ENCODE peak calls at places on chromosomes 4 and X, in eight cellular contexts. One of them, this sample, is unnamed.

GRCh38 chrX:16466640-16467432 is 183.1 kb upstream of the S100G start:
- DNase-seq in AG20443: peak
- DNase-seq in left colon: no peak
- DNase-seq in transverse colon: no peak
- DNase-seq in T-cell: no peak
- DNase-seq in suprapubic skin: no peak
- DNase-seq in DMS153: no peak
- DNase-seq in HEK293T: no peak
- DNase-seq in this sample: no peak

GRCh38 chr4:1668488-1668840 is 15.6 kb downstream of the FAM53A start:
- DNase-seq in AG20443: no peak
- DNase-seq in HEK293T: no peak
- DNase-seq in left colon: no peak
- DNase-seq in T-cell: no peak
- DNase-seq in transverse colon: no peak
- DNase-seq in suprapubic skin: no peak
- DNase-seq in DMS153: no peak
- DNase-seq in this sample: no peak

GRCh38 chr4:92334716-92335350 is 31.1 kb downstream of the GRID2 start:
- DNase-seq in DMS153: no peak
- DNase-seq in HEK293T: no peak
- DNase-seq in left colon: no peak
- DNase-seq in transverse colon: no peak
- DNase-seq in suprapubic skin: no peak
- DNase-seq in T-cell: no peak
- DNase-seq in AG20443: no peak
- DNase-seq in this sample: no peak

GRCh38 chrX:57771689-57772088 is 91.6 kb upstream of the NLRP2B start:
- DNase-seq in T-cell: no peak
- DNase-seq in transverse colon: no peak
- DNase-seq in left colon: no peak
- DNase-seq in HEK293T: no peak
- DNase-seq in DMS153: no peak
- DNase-seq in suprapubic skin: no peak
- DNase-seq in AG20443: no peak
- DNase-seq in this sample: no peak

GRCh38 chr4:126895988-126896570 is 736.7 kb upstream of the INTU start:
- DNase-seq in left colon: no peak
- DNase-seq in transverse colon: no peak
- DNase-seq in suprapubic skin: no peak
- DNase-seq in AG20443: no peak
- DNase-seq in T-cell: no peak
- DNase-seq in DMS153: no peak
- DNase-seq in HEK293T: no peak
- DNase-seq in this sample: no peak

GRCh38 chrX:67724359-67725110 is 180.7 kb downstream of the AR start:
- DNase-seq in left colon: no peak
- DNase-seq in HEK293T: no peak
- DNase-seq in DMS153: no peak
- DNase-seq in suprapubic skin: no peak
- DNase-seq in transverse colon: no peak
- DNase-seq in AG20443: no peak
- DNase-seq in T-cell: no peak
- DNase-seq in this sample: no peak

GRCh38 chr4:158998624-158999023 is 104.3 kb upstream of the RAPGEF2 start:
- DNase-seq in T-cell: no peak
- DNase-seq in suprapubic skin: no peak
- DNase-seq in HEK293T: peak
- DNase-seq in DMS153: peak
- DNase-seq in transverse colon: peak
- DNase-seq in left colon: peak
- DNase-seq in AG20443: peak
- DNase-seq in this sample: no peak

GRCh38 chrX:46903458-46904242 is 8.6 kb upstream of the JADE3 start:
- DNase-seq in HEK293T: peak
- DNase-seq in left colon: peak
- DNase-seq in suprapubic skin: peak
- DNase-seq in T-cell: peak
- DNase-seq in AG20443: peak
- DNase-seq in DMS153: peak
- DNase-seq in transverse colon: peak
- DNase-seq in this sample: peak

GRCh38 chr4:165088366-165088765 is 24.3 kb downstream of the TMEM192 start:
- DNase-seq in T-cell: no peak
- DNase-seq in transverse colon: no peak
- DNase-seq in suprapubic skin: no peak
- DNase-seq in HEK293T: no peak
- DNase-seq in left colon: no peak
- DNase-seq in AG20443: no peak
- DNase-seq in DMS153: no peak
- DNase-seq in this sample: no peak

GRCh38 chr4:44661940-44662622 is 10.7 kb upstream of the YIPF7 start:
- DNase-seq in T-cell: no peak
- DNase-seq in DMS153: no peak
- DNase-seq in AG20443: no peak
- DNase-seq in HEK293T: no peak
- DNase-seq in transverse colon: no peak
- DNase-seq in suprapubic skin: no peak
- DNase-seq in left colon: no peak
- DNase-seq in this sample: no peak

GRCh38 chr4:67727124-67727850 is 26.3 kb upstream of the UBA6 start:
- DNase-seq in HEK293T: no peak
- DNase-seq in suprapubic skin: no peak
- DNase-seq in AG20443: no peak
- DNase-seq in transverse colon: no peak
- DNase-seq in T-cell: no peak
- DNase-seq in left colon: no peak
- DNase-seq in DMS153: no peak
- DNase-seq in this sample: no peak

GRCh38 chr4:139823746-139824145 is 158.1 kb downstream of the MGST2 start:
- DNase-seq in DMS153: no peak
- DNase-seq in transverse colon: no peak
- DNase-seq in AG20443: no peak
- DNase-seq in T-cell: no peak
- DNase-seq in suprapubic skin: no peak
- DNase-seq in left colon: no peak
- DNase-seq in HEK293T: no peak
- DNase-seq in this sample: no peak

GRCh38 chr4:62550106-62550505 is 1350.0 kb downstream of the ADGRL3 start:
- DNase-seq in suprapubic skin: no peak
- DNase-seq in left colon: no peak
- DNase-seq in T-cell: no peak
- DNase-seq in transverse colon: no peak
- DNase-seq in DMS153: no peak
- DNase-seq in HEK293T: no peak
- DNase-seq in AG20443: no peak
- DNase-seq in this sample: no peak

GRCh38 chr4:175657571-175657970 is 154.5 kb downstream of the GPM6A start:
- DNase-seq in suprapubic skin: no peak
- DNase-seq in T-cell: no peak
- DNase-seq in AG20443: no peak
- DNase-seq in HEK293T: no peak
- DNase-seq in transverse colon: no peak
- DNase-seq in DMS153: no peak
- DNase-seq in left colon: no peak
- DNase-seq in this sample: no peak

GRCh38 chr4:2256156-2256731 is 5.7 kb downstream of the MXD4 start:
- DNase-seq in T-cell: no peak
- DNase-seq in AG20443: no peak
- DNase-seq in transverse colon: peak
- DNase-seq in left colon: peak
- DNase-seq in suprapubic skin: peak
- DNase-seq in HEK293T: no peak
- DNase-seq in DMS153: no peak
- DNase-seq in this sample: no peak

GRCh38 chr4:3657917-3658913 is 108.0 kb upstream of the ADRA2C start:
- DNase-seq in DMS153: no peak
- DNase-seq in T-cell: no peak
- DNase-seq in transverse colon: no peak
- DNase-seq in suprapubic skin: no peak
- DNase-seq in left colon: no peak
- DNase-seq in HEK293T: no peak
- DNase-seq in AG20443: peak
- DNase-seq in this sample: peak

GRCh38 chr4:38131371-38132139 is 171.4 kb downstream of the PTTG2 start:
- DNase-seq in HEK293T: no peak
- DNase-seq in transverse colon: peak
- DNase-seq in AG20443: no peak
- DNase-seq in suprapubic skin: no peak
- DNase-seq in left colon: peak
- DNase-seq in T-cell: peak
- DNase-seq in DMS153: peak
- DNase-seq in this sample: peak

GRCh38 chr4:183807420-183808101 is 97.5 kb upstream of the STOX2 start:
- DNase-seq in T-cell: no peak
- DNase-seq in suprapubic skin: no peak
- DNase-seq in HEK293T: no peak
- DNase-seq in DMS153: no peak
- DNase-seq in AG20443: no peak
- DNase-seq in transverse colon: no peak
- DNase-seq in left colon: no peak
- DNase-seq in this sample: no peak